ENCODE peak calls at places on chromosomes 11 and 22, in ten cellular contexts. L is pancreas, I is dorsolateral prefrontal cortex, P is lower lobe of right lung, F is GM23248, D is lung, H is psoas muscle, C is spleen, W is SJSA1, X is skeletal muscle cell. V is an unnamed sample.

GRCh38 chr22:37663521-37664140 is 5.1 kb downstream of the PDXP start:
- DNase-seq in L (no peak), I (no peak), P (no peak), F (no peak), D (no peak), H (no peak), C (no peak), W (no peak), X (no peak), V (no peak)

GRCh38 chr22:31626427-31627150 is 35.4 kb downstream of the PISD start:
- DNase-seq in L (no peak), I (no peak), P (no peak), F (peak), D (no peak), H (no peak), C (no peak), W (no peak), X (no peak), V (no peak)

GRCh38 chr22:41204066-41204465 is 1.0 kb upstream of the L3MBTL2 start:
- DNase-seq in L (no peak), I (no peak), P (no peak), F (no peak), D (no peak), H (no peak), C (no peak), W (no peak), X (no peak), V (no peak)

GRCh38 chr11:96012086-96012824 is 88.3 kb upstream of the MTMR2 start:
- DNase-seq in L (peak), I (peak), P (peak), F (peak), D (peak), H (no peak), C (peak), W (no peak), X (no peak), V (peak)

GRCh38 chr22:36673821-36674220 is 29.7 kb downstream of the CACNG2 start:
- DNase-seq in L (no peak), I (no peak), P (no peak), F (no peak), D (no peak), H (no peak), C (no peak), W (no peak), X (no peak), V (no peak)

GRCh38 chr22:43228330-43228729 is 41.4 kb upstream of the TTLL12 start:
- DNase-seq in L (no peak), I (no peak), P (no peak), F (peak), D (no peak), H (no peak), C (no peak), W (peak), X (no peak), V (peak)

GRCh38 chr11:12803086-12803826 is 129.0 kb downstream of the TEAD1 start:
- DNase-seq in L (no peak), I (no peak), P (no peak), F (peak), D (no peak), H (no peak), C (no peak), W (no peak), X (no peak), V (peak)

GRCh38 chr22:36406139-36406538 is 18.4 kb upstream of the MYH9 start:
- DNase-seq in L (no peak), I (no peak), P (no peak), F (peak), D (no peak), H (no peak), C (no peak), W (no peak), X (no peak), V (no peak)

GRCh38 chr11:129700701-129701100 is 114.9 kb upstream of the TMEM45B start:
- DNase-seq in L (no peak), I (no peak), P (no peak), F (no peak), D (peak), H (no peak), C (no peak), W (no peak), X (no peak), V (no peak)

GRCh38 chr11:44622721-44623258 is 57.3 kb downstream of the CD82 start:
- DNase-seq in L (peak), I (peak), P (no peak), F (no peak), D (peak), H (no peak), C (peak), W (peak), X (no peak), V (no peak)

GRCh38 chr11:10862446-10862845 is 4.6 kb upstream of the ZBED5 start:
- DNase-seq in L (no peak), I (no peak), P (no peak), F (no peak), D (no peak), H (no peak), C (no peak), W (peak), X (no peak), V (no peak)

GRCh38 chr22:31577711-31578110 is 81.4 kb downstream of the SFI1 start:
- DNase-seq in L (no peak), I (peak), P (no peak), F (no peak), D (no peak), H (no peak), C (no peak), W (no peak), X (no peak), V (no peak)

GRCh38 chr11:33291004-33291777 is 34.0 kb downstream of the HIPK3 start:
- DNase-seq in L (no peak), I (no peak), P (no peak), F (no peak), D (no peak), H (no peak), C (no peak), W (no peak), X (no peak), V (peak)

GRCh38 chr11:111123463-111124398 is 121.8 kb upstream of the POU2AF2 start:
- DNase-seq in L (no peak), I (peak), P (no peak), F (no peak), D (no peak), H (no peak), C (no peak), W (no peak), X (no peak), V (no peak)

GRCh38 chr11:70203749-70204465 is 811 bp downstream of the FADD start:
- DNase-seq in L (peak), I (no peak), P (peak), F (peak), D (peak), H (peak), C (peak), W (peak), X (peak), V (peak)

GRCh38 chr11:65425971-65426838 is 3.6 kb downstream of the NEAT1 start:
- DNase-seq in L (no peak), I (no peak), P (no peak), F (peak), D (no peak), H (no peak), C (no peak), W (no peak), X (no peak), V (peak)

GRCh38 chr11:269146-269890 is 8.9 kb upstream of the NLRP6 start:
- DNase-seq in L (no peak), I (no peak), P (no peak), F (peak), D (peak), H (no peak), C (peak), W (no peak), X (no peak), V (peak)
- H3K4me3 ChIP-seq in L (no peak), I (no peak), P (peak), F (peak), D (peak), H (peak), C (peak), W (peak), X (no peak), V (no peak)

DNA sequence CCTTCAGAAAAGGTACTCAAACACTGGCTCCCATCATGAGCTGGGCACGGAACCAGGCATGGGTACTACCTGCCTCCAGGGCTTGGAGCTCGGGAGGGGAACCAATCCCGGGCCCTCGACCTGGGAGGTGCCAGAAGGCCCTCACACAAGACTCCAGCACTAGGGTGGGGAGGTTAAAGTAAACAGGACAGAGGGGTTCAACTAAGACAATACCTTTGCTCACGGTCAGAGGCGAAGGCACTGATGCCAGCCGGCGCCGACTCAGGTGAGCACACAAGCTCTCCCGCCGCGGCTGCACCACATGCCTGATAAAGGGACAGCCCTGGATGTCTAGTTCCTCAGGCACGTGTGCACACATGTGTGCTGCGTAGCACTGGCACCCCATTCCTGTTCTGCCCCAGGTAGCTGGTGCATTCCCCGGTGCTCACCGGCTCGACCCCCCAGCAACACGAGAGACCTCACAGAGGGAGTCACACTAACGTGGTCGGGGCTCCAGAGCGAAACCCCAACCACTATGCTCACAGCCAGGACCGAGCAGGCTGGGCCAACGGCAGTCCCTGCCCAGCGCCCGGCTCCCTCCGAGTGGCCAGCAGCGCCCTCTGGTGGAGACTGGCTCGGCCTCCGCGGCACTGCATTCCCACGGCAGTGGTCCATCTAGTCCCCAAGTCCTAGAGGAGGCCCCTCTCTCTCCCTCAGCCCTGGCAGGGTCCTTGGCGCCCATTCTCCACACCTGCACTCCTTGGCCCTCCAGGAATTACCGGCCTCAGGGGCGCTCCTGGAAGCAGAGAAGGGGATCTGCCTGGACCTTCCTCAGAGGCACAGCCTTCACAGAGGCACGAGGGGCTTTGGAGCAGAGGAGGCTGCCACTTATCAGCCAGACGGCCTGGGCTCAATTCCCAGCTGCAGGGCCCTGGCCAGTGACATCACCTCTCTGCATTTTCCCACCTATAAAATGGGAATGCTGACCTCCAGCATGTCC is 28.8 kb upstream of the MOB2 start:
- DNase-seq in L (peak), I (peak), P (peak), F (peak), D (peak), H (peak), C (peak), W (peak), X (no peak), V (peak)
- H3K4me3 ChIP-seq in L (no peak), I (peak), P (no peak), F (no peak), D (no peak), H (no peak), C (peak), W (no peak), X (no peak), V (no peak)

GRCh38 chr11:114340311-114341131 is 44.3 kb downstream of the NNMT start:
- DNase-seq in L (peak), I (peak), P (peak), F (peak), D (no peak), H (peak), C (peak), W (peak), X (peak), V (peak)
- H3K4me3 ChIP-seq in L (no peak), I (no peak), P (peak), F (peak), D (no peak), H (peak), C (peak), W (peak), X (no peak), V (peak)

GRCh38 chr11:120682026-120682649 is 170.6 kb downstream of the GRIK4 start:
- DNase-seq in L (no peak), I (no peak), P (no peak), F (no peak), D (no peak), H (no peak), C (no peak), W (no peak), X (no peak), V (no peak)

GRCh38 chr11:120688166-120688565 is 176.6 kb downstream of the GRIK4 start:
- DNase-seq in L (no peak), I (no peak), P (no peak), F (no peak), D (no peak), H (no peak), C (no peak), W (no peak), X (no peak), V (no peak)

GRCh38 chr11:120686516-120686915 is 175.0 kb downstream of the GRIK4 start:
- DNase-seq in L (no peak), I (no peak), P (no peak), F (no peak), D (no peak), H (no peak), C (no peak), W (no peak), X (no peak), V (no peak)

GRCh38 chr11:120680322-120680721 is 168.8 kb downstream of the GRIK4 start:
- DNase-seq in L (no peak), I (no peak), P (no peak), F (no peak), D (no peak), H (no peak), C (no peak), W (no peak), X (no peak), V (no peak)

GRCh38 chr11:120682866-120683265 is 171.3 kb downstream of the GRIK4 start:
- DNase-seq in L (no peak), I (no peak), P (no peak), F (peak), D (no peak), H (no peak), C (no peak), W (no peak), X (no peak), V (peak)
- H3K4me3 ChIP-seq in L (no peak), I (no peak), P (no peak), F (no peak), D (no peak), H (no peak), C (no peak), W (no peak), X (no peak), V (no peak)

GRCh38 chr11:3375552-3375951 is 3.4 kb downstream of the ZNF195 start:
- DNase-seq in L (no peak), I (no peak), P (no peak), F (peak), D (no peak), H (no peak), C (no peak), W (no peak), X (peak), V (peak)
- H3K4me3 ChIP-seq in L (no peak), I (no peak), P (no peak), F (no peak), D (no peak), H (no peak), C (no peak), W (no peak), X (no peak), V (no peak)

DNA sequence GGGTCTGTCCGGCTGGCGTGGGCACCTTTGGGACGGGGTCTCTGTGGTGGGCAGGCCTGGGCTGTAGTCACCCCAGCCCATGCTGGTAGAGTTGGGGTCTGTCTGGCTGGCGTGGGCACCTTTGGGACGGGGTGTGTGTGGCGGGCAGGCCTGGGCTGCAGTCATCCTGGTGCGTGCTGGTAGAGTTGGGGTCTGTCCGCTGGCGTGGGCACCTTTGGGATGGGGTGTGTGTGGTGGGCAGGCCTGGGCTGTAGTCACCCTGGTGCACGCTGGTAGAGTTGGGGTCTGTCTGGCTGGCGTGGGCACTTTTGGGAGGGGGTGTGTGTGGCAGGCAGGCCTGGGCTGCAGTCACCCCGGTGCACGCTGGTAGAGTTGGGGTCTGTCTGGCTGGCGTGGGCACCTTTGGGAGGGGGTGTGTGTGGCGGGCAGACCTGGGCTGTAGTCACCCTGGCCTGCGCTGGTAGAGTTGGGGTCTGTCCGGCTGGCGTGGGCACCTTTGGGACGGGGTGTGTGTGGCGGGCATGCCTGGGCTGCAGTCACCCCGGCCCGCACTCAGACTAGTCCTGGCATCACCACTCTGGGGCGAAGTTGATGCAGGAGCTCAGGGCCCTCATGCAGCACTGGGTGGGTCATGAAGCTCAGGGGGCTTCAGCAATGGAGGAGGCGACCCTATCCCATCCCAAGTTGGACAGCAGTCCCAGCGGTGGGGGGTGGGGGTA is 19.3 kb downstream of the PRR33 start:
- DNase-seq in L (no peak), I (no peak), P (peak), F (no peak), D (no peak), H (peak), C (no peak), W (no peak), X (no peak), V (no peak)
- H3K4me3 ChIP-seq in L (no peak), I (no peak), P (no peak), F (no peak), D (no peak), H (peak), C (peak), W (no peak), X (no peak), V (peak)

GRCh38 chr11:114072978-114073377 is 13.5 kb downstream of the ZBTB16 start:
- DNase-seq in L (no peak), I (no peak), P (no peak), F (no peak), D (no peak), H (no peak), C (no peak), W (no peak), X (no peak), V (no peak)
- H3K4me3 ChIP-seq in L (no peak), I (no peak), P (no peak), F (no peak), D (no peak), H (peak), C (no peak), W (no peak), X (no peak), V (no peak)

GRCh38 chr11:112719736-112720525 is 241.3 kb upstream of the NCAM1 start:
- DNase-seq in L (no peak), I (no peak), P (no peak), F (no peak), D (no peak), H (no peak), C (no peak), W (no peak), X (no peak), V (no peak)

GRCh38 chr11:112715091-112715490 is 246.1 kb upstream of the NCAM1 start:
- DNase-seq in L (no peak), I (no peak), P (no peak), F (no peak), D (no peak), H (no peak), C (no peak), W (no peak), X (no peak), V (no peak)

GRCh38 chr11:112723676-112724075 is 237.5 kb upstream of the NCAM1 start:
- DNase-seq in L (no peak), I (no peak), P (no peak), F (no peak), D (no peak), H (no peak), C (no peak), W (no peak), X (no peak), V (no peak)

GRCh38 chr11:112722876-112723275 is 238.3 kb upstream of the NCAM1 start:
- DNase-seq in L (no peak), I (no peak), P (no peak), F (no peak), D (no peak), H (no peak), C (no peak), W (no peak), X (no peak), V (no peak)

GRCh38 chr11:112718483-112718882 is 242.7 kb upstream of the NCAM1 start:
- DNase-seq in L (no peak), I (no peak), P (no peak), F (no peak), D (no peak), H (peak), C (no peak), W (no peak), X (peak), V (no peak)
- H3K4me3 ChIP-seq in L (no peak), I (no peak), P (no peak), F (no peak), D (no peak), H (no peak), C (no peak), W (no peak), X (no peak), V (no peak)

GRCh38 chr22:30247974-30248373 is 1.4 kb upstream of the LIF start:
- DNase-seq in L (no peak), I (no peak), P (no peak), F (no peak), D (no peak), H (no peak), C (no peak), W (no peak), X (no peak), V (no peak)

GRCh38 chr22:30250713-30251267 is 4.2 kb upstream of the LIF start:
- DNase-seq in L (no peak), I (no peak), P (no peak), F (peak), D (no peak), H (no peak), C (no peak), W (peak), X (no peak), V (peak)

GRCh38 chr22:30250039-30250565 is 3.5 kb upstream of the LIF start:
- DNase-seq in L (no peak), I (no peak), P (no peak), F (no peak), D (no peak), H (no peak), C (no peak), W (no peak), X (no peak), V (no peak)

GRCh38 chr22:30248484-30248883 is 1.9 kb upstream of the LIF start:
- DNase-seq in L (no peak), I (no peak), P (no peak), F (no peak), D (no peak), H (no peak), C (no peak), W (no peak), X (no peak), V (no peak)

DNA sequence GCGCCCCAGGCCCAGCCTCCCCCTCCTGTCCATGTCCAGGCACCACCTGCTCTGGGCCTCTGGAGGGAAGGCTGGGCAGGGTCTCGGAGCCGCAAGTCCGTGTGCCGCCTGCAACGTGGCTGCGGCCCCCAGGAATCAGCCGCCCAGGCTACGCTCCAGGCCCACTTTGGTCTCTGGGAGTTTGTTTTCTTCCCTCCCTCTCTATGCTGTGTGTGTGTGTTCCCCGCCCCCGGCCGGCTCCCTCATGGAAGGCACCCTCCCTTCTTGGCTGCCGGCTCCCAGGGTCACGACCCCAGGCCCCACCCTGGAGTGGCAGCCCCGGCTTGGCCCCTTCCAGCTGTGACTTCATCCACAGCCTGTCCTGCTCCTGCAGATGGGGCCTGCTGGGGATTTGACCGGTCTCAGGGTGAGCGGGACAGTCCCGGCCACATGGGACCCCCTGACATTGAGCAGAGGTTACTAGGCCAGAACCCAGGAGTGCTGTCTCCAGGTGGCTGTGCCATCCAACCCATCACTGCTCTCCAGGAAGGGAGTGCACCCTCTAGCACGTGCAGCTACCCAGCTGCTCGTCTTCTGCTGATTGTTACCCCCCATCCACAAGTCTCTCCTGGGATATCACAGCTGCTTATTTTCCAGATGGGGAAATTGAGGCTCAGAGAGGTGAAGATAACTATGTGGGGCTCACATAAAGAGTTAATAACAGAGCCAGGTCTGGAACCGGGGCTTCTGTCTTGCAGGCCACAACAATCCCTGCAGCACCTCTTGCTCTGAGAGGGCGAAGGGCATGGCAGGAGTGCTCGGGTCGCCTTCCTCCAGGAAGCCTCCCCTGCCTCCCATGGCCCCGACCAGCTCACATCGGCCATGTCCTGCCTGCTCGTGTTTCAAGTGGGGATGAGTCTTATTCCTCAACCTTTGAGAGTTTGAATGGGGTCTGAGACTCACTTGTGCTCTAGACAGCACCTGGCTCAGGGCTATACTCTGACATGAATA is 2.8 kb upstream of the LIF start:
- DNase-seq in L (no peak), I (no peak), P (no peak), F (peak), D (no peak), H (peak), C (no peak), W (no peak), X (no peak), V (peak)
- H3K4me3 ChIP-seq in L (no peak), I (no peak), P (no peak), F (no peak), D (no peak), H (no peak), C (no peak), W (no peak), X (peak), V (no peak)